ENCODE peak calls at places on chromosomes 5 and 9, in five cellular contexts. D is stimulated activated CD8-positive, alpha-beta memory T cell treated with anti-CD3 and anti-CD28 coated beads, Interleukin-2, amount 100 ng/mL, for 48 hours; T is Right ventricle myocardium superior; N is activated CD8-positive, alpha-beta memory T cell treated with anti-CD3 and anti-CD28 coated beads, Interleukin-2, amount 50 U/mL, for 4 hours; C is lung. H is an unnamed sample.

GRCh38 chr9:18368206-18368605 is 105.7 kb upstream of the ADAMTSL1 start:
- DNase-seq in D (no peak), T (no peak), N (no peak), C (no peak), H (no peak)

GRCh38 chr5:91109634-91110033 is 273.5 kb downstream of the ARRDC3 start:
- DNase-seq in D (no peak), T (no peak), N (no peak), C (no peak), H (no peak)

GRCh38 chr5:78648359-78649219 is at the start of gene LHFPL2:
- DNase-seq in D (no peak), T (peak; percentile 87), N (peak; percentile 25), C (peak; percentile 68), H (peak; percentile 53)

GRCh38 chr5:135977375-135977928 is 22.7 kb upstream of the LECT2 start:
- DNase-seq in D (peak; percentile 47), T (peak; percentile 84), N (peak; percentile 37), C (peak; percentile 79), H (peak; percentile 71)

GRCh38 chr9:88072831-88073365 is 65.4 kb downstream of the SPATA31C2 start:
- DNase-seq in D (no peak), T (no peak), N (no peak), C (no peak), H (no peak)

GRCh38 chr5:14444988-14445387 is 136.6 kb upstream of the OTULINL start:
- DNase-seq in D (no peak), T (no peak), N (no peak), C (no peak), H (no peak)

GRCh38 chr5:67149933-67150523 is 46.6 kb downstream of the CD180 start:
- DNase-seq in D (no peak), T (no peak), N (no peak), C (no peak), H (no peak)

GRCh38 chr5:103598997-103599556 is 36.5 kb upstream of the NUDT12 start:
- DNase-seq in D (no peak), T (no peak), N (no peak), C (no peak), H (no peak)

GRCh38 chr5:102018690-102019089 is 277.4 kb downstream of the SLCO4C1 start:
- DNase-seq in D (no peak), T (no peak), N (no peak), C (no peak), H (no peak)

GRCh38 chr9:88537743-88538055 is 2.7 kb downstream of the NXNL2 start:
- DNase-seq in D (no peak), T (peak; percentile 75), N (no peak), C (peak; percentile 45), H (peak; percentile 55)

GRCh38 chr5:1876708-1877433 is 5.9 kb downstream of the IRX4 start:
- DNase-seq in D (no peak), T (no peak), N (no peak), C (no peak), H (no peak)

GRCh38 chr9:91659529-91660294 is 236.1 kb upstream of the NFIL3 start:
- DNase-seq in D (no peak), T (no peak), N (no peak), C (no peak), H (no peak)

GRCh38 chr5:2112128-2112808 is 229.5 kb upstream of the IRX4 start:
- DNase-seq in D (no peak), T (no peak), N (no peak), C (no peak), H (no peak)

GRCh38 chr9:6667633-6668280 is 22.2 kb upstream of the GLDC start:
- DNase-seq in D (no peak), T (no peak), N (no peak), C (no peak), H (no peak)

GRCh38 chr5:127358782-127359181 is 68.2 kb downstream of the MEGF10 start:
- DNase-seq in D (no peak), T (no peak), N (no peak), C (no peak), H (no peak)

GRCh38 chr5:140258016-140258415 is 44.9 kb downstream of the PFDN1 start:
- DNase-seq in D (no peak), T (no peak), N (no peak), C (no peak), H (no peak)

GRCh38 chr5:135072357-135073247 is 38.6 kb upstream of the PITX1 start:
- DNase-seq in D (no peak), T (no peak), N (no peak), C (no peak), H (no peak)

GRCh38 chr5:147913786-147914185 is 7.4 kb upstream of the C5orf46 start:
- DNase-seq in D (no peak), T (no peak), N (no peak), C (no peak), H (no peak)

GRCh38 chr5:147359551-147359950 is 124.7 kb downstream of the STK32A start:
- DNase-seq in D (no peak), T (no peak), N (no peak), C (no peak), H (no peak)

GRCh38 chr9:37975639-37976038 is 71.7 kb upstream of the SLC25A51 start:
- DNase-seq in D (no peak), T (no peak), N (no peak), C (no peak), H (no peak)

GRCh38 chr9:115649991-115650472 is 503.6 kb upstream of the PAPPA start:
- DNase-seq in D (no peak), T (peak; percentile 73), N (no peak), C (peak; percentile 36), H (peak; percentile 67)

GRCh38 chr5:79023323-79023722 is 38.2 kb upstream of the ARSB start:
- DNase-seq in D (no peak), T (no peak), N (no peak), C (no peak), H (no peak)

GRCh38 chr5:77679791-77680190 is 41.3 kb upstream of the OTP start:
- DNase-seq in D (no peak), T (no peak), N (no peak), C (no peak), H (no peak)

GRCh38 chr5:15007549-15008142 is 136.1 kb upstream of the ANKH start:
- DNase-seq in D (no peak), T (no peak), N (no peak), C (no peak), H (no peak)

GRCh38 chr5:107873877-107874276 is 203.1 kb upstream of the EFNA5 start:
- DNase-seq in D (no peak), T (no peak), N (no peak), C (no peak), H (no peak)

GRCh38 chr9:99222416-99223280 is 566 bp downstream of the SEC61B start:
- DNase-seq in D (no peak), T (no peak), N (no peak), C (no peak), H (no peak)

H was measured in mucosa of gallbladder.